ENCODE peak calls at places on chromosomes 4 and X, in four cellular contexts. Z, K, E and Y are unnamed samples.

GRCh38 chrX:2793752-2794151 is 35.0 kb upstream of the GYG2 start:
- DNase-seq in K (no peak), E (no peak), Z (no peak), Y (no peak)

GRCh38 chrX:33252306-33252825 is 41.0 kb upstream of the DMD start:
- DNase-seq in E (no peak), Z (no peak), K (no peak), Y (no peak)

GRCh38 chr4:103934178-103934789 is 214.5 kb upstream of the TACR3 start:
- DNase-seq in E (peak), K (no peak), Z (peak), Y (peak)

GRCh38 chrX:111348363-111348927 is 63.5 kb downstream of the DCX start:
- DNase-seq in Z (no peak), E (no peak), K (no peak), Y (no peak)

GRCh38 chr4:1627417-1628313 is 56.4 kb downstream of the FAM53A start:
- DNase-seq in E (no peak), Z (no peak), K (no peak), Y (no peak)

GRCh38 chr4:21649691-21650090 is 298.9 kb downstream of the KCNIP4 start:
- DNase-seq in E (no peak), Z (no peak), K (no peak), Y (no peak)

GRCh38 chrX:105837227-105837626 is 14.9 kb downstream of the NRK start:
- DNase-seq in Z (no peak), E (peak), K (no peak), Y (no peak)

GRCh38 chr4:119955256-119955655 is 111.4 kb downstream of the MAD2L1 start:
- DNase-seq in Z (no peak), E (no peak), K (no peak), Y (no peak)

GRCh38 chr4:102494603-102495002 is 6.6 kb upstream of the NFKB1 start:
- DNase-seq in K (no peak), Z (no peak), E (no peak), Y (no peak)

GRCh38 chr4:163556169-163556568 is 61.7 kb downstream of the TMA16 start:
- DNase-seq in Z (no peak), E (no peak), K (no peak), Y (no peak)

GRCh38 chr4:119785963-119786362 is 157.4 kb upstream of the PDE5A start:
- DNase-seq in E (no peak), K (no peak), Z (no peak), Y (peak)

GRCh38 chr4:172514011-172514410 is 654.6 kb upstream of the GALNT7 start:
- DNase-seq in Z (no peak), K (no peak), E (no peak), Y (no peak)

GRCh38 chr4:57043304-57044251 is 64.9 kb downstream of the POLR2B start:
- DNase-seq in Z (no peak), K (no peak), E (no peak), Y (no peak)

GRCh38 chr4:76354517-76355473 is 48.3 kb downstream of the STBD1 start:
- DNase-seq in Z (no peak), E (no peak), K (no peak), Y (no peak)

GRCh38 chr4:153257151-153257620 is 52.9 kb downstream of the TRIM2 start:
- DNase-seq in K (no peak), Z (no peak), E (peak), Y (no peak)
- TF ChIP-seq TARDBP in K (no peak), Z (no peak), E (no peak), Y (no peak)

GRCh38 chr4:109703664-109704351 is 563 bp upstream of the CASP6 start:
- DNase-seq in Z (no peak), K (peak), E (no peak), Y (no peak)
- TF ChIP-seq TARDBP in Z (no peak), K (no peak), E (no peak), Y (no peak)

DNA sequence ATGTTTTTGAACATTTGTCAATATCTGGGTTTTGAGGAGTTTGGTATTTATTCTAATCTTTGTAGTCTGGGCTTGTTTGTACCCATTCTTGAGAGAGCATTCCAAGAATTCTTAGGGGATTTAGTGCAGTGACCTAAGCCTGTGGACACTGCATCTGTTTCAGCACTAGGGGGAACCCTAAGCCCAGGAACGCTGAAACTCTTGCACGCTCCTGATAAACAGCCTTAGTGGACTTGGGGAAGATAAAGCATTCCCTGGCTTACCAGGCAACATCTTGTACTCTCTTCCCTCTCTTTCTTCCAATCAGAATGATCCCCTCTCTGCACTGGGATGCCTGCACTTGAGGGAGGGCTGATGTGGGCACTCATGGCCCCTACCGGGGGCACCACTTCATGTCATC is 654.9 kb upstream of the HTR2C start:
- DNase-seq in K (no peak), E (peak), Z (peak), Y (peak)
- TF ChIP-seq TARDBP in K (no peak), E (no peak), Z (no peak), Y (no peak)

GRCh38 chrX:14832151-14832550 is 40.7 kb downstream of the FANCB start:
- DNase-seq in E (no peak), K (no peak), Z (no peak), Y (no peak)
- TF ChIP-seq TARDBP in E (no peak), K (no peak), Z (no peak), Y (no peak)